ENCODE peak calls at places on chromosomes 3 and 15, in eight cellular contexts. M is pancreas; N is right atrium auricular region; T is ovary; J is brain microvascular endothelial cell; U is fibroblast of mammary gland; D is CD8-positive, alpha-beta T cell; L is AG10803. X is an unnamed sample.
A peak's percentile ranks its signal among the peaks of the same experiment; 100 is the strongest.

GRCh38 chr3:177131927-177132636 is 65.2 kb downstream of the TBL1XR1 start:
- DNase-seq in M (no peak), N (no peak), T (no peak), J (no peak), U (no peak), D (no peak), L (no peak), X (no peak)

GRCh38 chr3:125000661-125001060 is 55.1 kb downstream of the HEG1 start:
- DNase-seq in M (no peak), N (no peak), T (no peak), J (no peak), U (no peak), D (no peak), L (peak; percentile 37), X (no peak)

GRCh38 chr3:158560979-158561378 is 10.0 kb upstream of the MLF1 start:
- DNase-seq in M (no peak), N (no peak), T (no peak), J (no peak), U (no peak), D (no peak), L (no peak), X (no peak)

GRCh38 chr15:79724804-79725203 is 172.0 kb downstream of the MTHFS start:
- DNase-seq in M (no peak), N (no peak), T (no peak), J (no peak), U (no peak), D (no peak), L (no peak), X (no peak)

GRCh38 chr3:111610612-111611054 is 15.5 kb upstream of the ZBED2 start:
- DNase-seq in M (no peak), N (no peak), T (no peak), J (no peak), U (no peak), D (no peak), L (peak; percentile 15), X (no peak)

GRCh38 chr3:7401418-7401817 is 540.5 kb downstream of the GRM7 start:
- DNase-seq in M (no peak), N (no peak), T (no peak), J (no peak), U (no peak), D (no peak), L (no peak), X (no peak)

GRCh38 chr15:66841953-66842681 is 140.1 kb downstream of the SMAD6 start:
- DNase-seq in M (peak; percentile 91), N (peak; percentile 94), T (peak; percentile 91), J (peak; percentile 90), U (peak; percentile 85), D (no peak), L (peak; percentile 93), X (peak; percentile 93)

GRCh38 chr3:13876451-13876850 is 3.4 kb downstream of the WNT7A start:
- DNase-seq in M (no peak), N (no peak), T (no peak), J (no peak), U (no peak), D (no peak), L (no peak), X (no peak)

GRCh38 chr3:189049458-189050231 is 122.1 kb upstream of the TPRG1 start:
- DNase-seq in M (no peak), N (no peak), T (no peak), J (no peak), U (no peak), D (no peak), L (no peak), X (no peak)

GRCh38 chr3:127177226-127177625 is 15.7 kb upstream of the PRR23E start:
- DNase-seq in M (peak; percentile 34), N (no peak), T (no peak), J (no peak), U (peak; percentile 21), D (no peak), L (no peak), X (peak; percentile 14)
- TF ChIP-seq CTCF in M (no peak), N (no peak), T (no peak), J (no peak), U (peak; percentile 16), D (no peak), L (peak; percentile 14), X (no peak)

GRCh38 chr3:80770106-80771079 is 991.1 kb downstream of the GBE1 start:
- DNase-seq in M (no peak), N (no peak), T (no peak), J (no peak), U (peak; percentile 4), D (no peak), L (no peak), X (no peak)
- H3K4me3 ChIP-seq in M (no peak overlapping the region), N (no peak overlapping the region), T (no peak overlapping the region), J (no peak overlapping the region), U (no peak overlapping the region), D (no peak overlapping the region), L (no peak overlapping the region), X (peak overlapping the region; percentile 15)

DNA sequence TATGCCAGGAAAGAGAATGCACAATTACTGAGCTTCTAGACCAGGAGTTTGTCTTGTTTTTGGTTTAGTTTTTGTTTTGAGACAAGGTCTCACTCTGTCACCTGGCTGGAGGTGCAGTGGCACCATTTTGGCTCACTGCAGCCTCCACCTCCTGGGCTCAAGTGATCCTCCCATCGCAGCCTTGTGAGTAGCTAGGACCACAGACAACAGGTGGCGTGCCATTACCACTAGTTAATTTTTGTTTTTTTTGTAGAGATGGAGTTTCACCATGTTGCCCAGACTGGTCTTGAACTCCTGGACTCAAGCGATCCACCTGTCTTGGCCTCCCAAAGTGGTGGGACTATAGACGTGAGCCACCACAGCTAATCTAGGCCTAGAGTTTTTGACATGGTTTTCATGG is 104.4 kb upstream of the CCDC54 start:
- DNase-seq in M (no peak), N (no peak), T (no peak), J (no peak), U (no peak), D (no peak), L (no peak), X (no peak)
- TF ChIP-seq CTCF in M (no peak), N (no peak), T (no peak), J (no peak), U (no peak), D (no peak), L (no peak), X (no peak)

GRCh38 chr3:183159319-183159718 is 3.2 kb downstream of the LAMP3 start:
- DNase-seq in M (no peak), N (no peak), T (no peak), J (no peak), U (no peak), D (no peak), L (no peak), X (no peak)
- H3K4me3 ChIP-seq in M (no peak overlapping the region), N (no peak overlapping the region), T (no peak overlapping the region), J (no peak overlapping the region), U (no peak overlapping the region), D (no peak overlapping the region), L (no peak overlapping the region), X (no peak overlapping the region)

DNA sequence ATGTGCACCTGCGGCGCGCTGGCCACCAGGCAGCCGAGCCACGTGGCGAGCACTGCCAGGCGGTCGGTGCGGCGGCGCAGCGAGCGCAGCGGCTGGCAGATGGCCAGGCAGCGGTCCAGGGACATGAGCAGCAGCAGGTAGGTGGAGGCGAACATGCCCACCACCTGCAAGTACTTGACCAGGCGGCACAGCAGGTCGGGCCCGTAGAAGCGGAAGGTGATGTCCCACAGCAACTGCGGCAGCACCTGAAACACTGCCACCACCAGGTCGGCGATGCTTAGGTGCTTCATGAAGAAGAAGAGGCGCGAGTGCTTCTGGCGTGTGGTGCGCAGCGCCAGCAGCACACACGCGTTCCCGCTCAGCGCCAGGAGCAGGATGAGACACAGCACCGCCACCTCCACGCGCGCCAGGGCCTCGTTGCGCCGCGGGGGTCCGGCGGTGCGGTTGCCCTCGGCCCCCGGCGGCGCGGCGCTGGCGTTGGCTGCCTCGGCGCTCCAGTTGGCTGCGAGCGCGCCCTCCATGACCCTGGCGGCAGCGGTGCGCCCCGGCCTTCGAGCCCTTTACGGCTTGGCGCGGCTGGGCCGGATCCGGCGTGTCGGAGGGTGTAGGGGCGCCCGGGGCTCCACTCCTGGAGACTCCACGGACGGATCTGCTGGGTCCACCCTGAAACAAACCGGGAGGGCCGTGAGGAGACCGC is 1.6 kb downstream of the OXTR start:
- DNase-seq in M (peak; percentile 67), N (no peak), T (no peak), J (no peak), U (no peak), D (no peak), L (no peak), X (peak; percentile 24)
- TF ChIP-seq CTCF in M (no peak), N (no peak), T (no peak), J (peak; percentile 39), U (no peak), D (no peak), L (peak; percentile 7), X (no peak)

X was measured in cardiac fibroblast.